ENCODE peak calls at places on chromosomes 3 and 15, in seven cellular contexts. L, C, U, T, J, M and H are unnamed samples.

GRCh38 chr3:124364230-124365022 is 365.8 kb upstream of the UMPS start:
- DNase-seq in U (no peak), M (no peak), C (no peak), T (no peak), J (no peak), L (no peak), H (no peak)

GRCh38 chr3:171802601-171802956 is 7.7 kb downstream of the PLD1 start:
- DNase-seq in C (no peak), M (no peak), L (no peak), T (no peak), U (no peak), J (no peak), H (no peak)

GRCh38 chr3:129686941-129687340 is 80.5 kb upstream of the PLXND1 start:
- DNase-seq in U (no peak), C (peak), L (no peak), M (no peak), T (peak), J (no peak), H (no peak)

GRCh38 chr3:102444101-102444500 is 9.3 kb downstream of the ZPLD1 start:
- DNase-seq in U (peak), L (no peak), T (no peak), J (no peak), M (no peak), C (no peak), H (no peak)

GRCh38 chr15:99704444-99704838 is 28.8 kb downstream of the LYSMD4 start:
- DNase-seq in J (peak), T (peak), M (no peak), U (peak), L (peak), C (peak), H (peak)

GRCh38 chr15:38874464-38874863 is 309.9 kb upstream of the RASGRP1 start:
- DNase-seq in T (peak), U (no peak), M (no peak), L (no peak), J (no peak), C (no peak), H (no peak)

GRCh38 chr3:151491525-151491924 is 30.7 kb upstream of the IGSF10 start:
- DNase-seq in T (no peak), C (no peak), U (no peak), J (no peak), M (no peak), L (no peak), H (no peak)

GRCh38 chr15:66803182-66803729 is 101.2 kb downstream of the SMAD6 start:
- DNase-seq in M (peak), L (peak), T (peak), U (peak), C (peak), J (peak), H (peak)

GRCh38 chr3:42667523-42668402 is 14.3 kb downstream of the ZBTB47 start:
- DNase-seq in C (no peak), L (no peak), J (no peak), M (no peak), U (no peak), T (no peak), H (no peak)

GRCh38 chr15:74368121-74368520 is 675 bp upstream of the CYP11A1 start:
- DNase-seq in L (no peak), U (no peak), C (no peak), T (no peak), J (peak), M (no peak), H (no peak)

DNA sequence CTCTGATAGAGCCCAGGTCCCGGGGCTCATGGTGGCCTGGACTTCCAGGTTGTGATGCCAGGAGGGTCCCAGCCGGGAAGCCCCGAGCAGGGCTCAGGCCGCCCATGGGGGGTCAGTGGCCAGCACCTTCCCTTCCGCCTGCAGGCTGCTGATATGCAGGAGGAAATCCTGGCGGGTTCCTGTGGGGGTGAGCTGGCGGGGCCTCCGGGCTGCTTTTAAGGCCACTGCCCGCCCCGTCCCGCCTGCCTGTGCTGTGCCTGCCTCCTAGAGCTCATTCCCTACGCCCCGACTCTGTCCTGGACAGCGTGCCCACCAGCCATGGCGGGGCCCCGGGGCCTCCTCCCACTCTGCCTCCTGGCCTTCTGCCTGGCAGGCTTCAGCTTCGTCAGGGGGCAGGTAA is at the start of gene STAB1:
- DNase-seq in C (no peak), L (peak), M (no peak), J (peak), T (no peak), U (no peak), H (peak)
- H3K4me3 ChIP-seq in C (no peak), L (peak), M (peak), J (no peak), T (no peak), U (no peak), H (no peak)

DNA sequence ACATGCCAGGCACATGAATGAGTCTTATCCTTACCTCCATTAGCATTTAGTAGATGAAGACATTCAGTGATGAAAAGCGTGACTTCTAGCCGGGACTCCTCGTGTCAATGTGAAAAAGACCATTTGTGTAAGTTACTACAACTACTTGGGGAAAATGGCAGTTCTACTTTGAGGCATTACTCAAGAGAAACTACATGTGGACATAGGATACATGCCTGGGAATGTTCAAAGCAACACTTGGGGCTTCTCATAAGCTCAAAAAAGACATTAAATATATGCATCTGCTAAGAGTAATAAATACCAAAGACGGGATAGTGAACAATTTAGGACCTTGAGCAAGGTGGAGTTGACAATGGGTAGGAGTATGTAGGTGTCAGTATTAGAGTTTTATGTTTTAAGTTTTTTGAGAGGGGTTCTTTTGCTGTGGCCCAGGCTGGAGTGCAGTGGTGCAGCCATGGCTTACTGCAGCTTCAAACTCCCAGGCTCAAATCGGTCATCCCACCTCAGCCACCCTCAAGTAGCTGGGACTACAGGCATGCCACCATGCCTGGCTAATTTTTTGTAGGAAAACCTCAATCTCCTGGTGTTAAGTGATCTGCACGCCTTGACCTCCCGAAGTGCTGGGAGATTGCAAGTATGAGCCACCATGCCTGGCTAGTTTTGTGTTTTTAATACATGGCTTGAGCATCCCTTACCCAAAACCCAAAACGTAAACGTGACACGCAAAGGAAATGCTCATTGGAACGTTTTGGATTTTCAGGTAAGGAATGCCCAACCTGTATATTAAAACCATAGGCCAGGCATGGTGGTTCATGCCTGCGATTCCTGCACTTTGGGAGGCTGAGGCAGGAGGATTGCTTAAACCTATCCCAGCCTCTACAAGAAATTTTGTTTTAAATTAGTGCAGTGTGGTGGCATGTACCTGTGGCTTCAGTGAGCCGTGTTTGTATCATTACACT is 3.9 kb downstream of the RPLP1 start:
- DNase-seq in T (no peak), M (no peak), C (no peak), J (no peak), L (no peak), U (no peak), H (no peak)
- TF ChIP-seq POLR2A in T (no peak), M (no peak), C (peak), J (no peak), L (no peak), U (no peak), H (no peak)

DNA sequence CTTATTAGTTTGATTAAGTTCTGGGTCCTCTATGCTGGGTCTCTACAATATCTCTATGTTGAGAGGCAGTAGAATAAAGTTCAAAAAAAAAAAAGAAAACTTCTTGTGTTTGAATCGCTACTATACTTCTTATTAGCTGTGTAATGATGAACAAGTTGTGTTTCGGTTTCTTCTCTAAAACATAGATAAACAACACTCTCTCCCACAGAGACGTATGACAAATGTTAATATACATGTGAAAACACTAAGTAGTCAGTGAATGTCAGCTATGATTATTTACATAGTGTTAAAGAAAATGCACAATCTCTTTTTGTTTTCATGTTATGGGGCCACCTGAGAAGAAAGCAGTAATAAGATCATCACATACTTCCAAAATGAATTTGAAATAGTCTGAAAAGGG is 45.3 kb downstream of the ACAP2 start:
- DNase-seq in C (no peak), L (no peak), T (no peak), J (no peak), U (peak), M (no peak), H (no peak)
- H3K27ac ChIP-seq in C (no peak), L (no peak), T (no peak), J (no peak), U (no peak), M (no peak), H (no peak)

GRCh38 chr15:63554337-63554927 is 42.8 kb upstream of the FBXL22 start:
- DNase-seq in C (no peak), T (no peak), M (no peak), U (peak), L (no peak), J (no peak), H (no peak)

GRCh38 chr15:63551400-63551799 is 45.8 kb upstream of the FBXL22 start:
- DNase-seq in U (peak), L (no peak), C (no peak), T (no peak), M (no peak), J (no peak), H (no peak)

GRCh38 chr15:63555520-63555919 is 41.7 kb upstream of the FBXL22 start:
- DNase-seq in J (no peak), T (no peak), M (no peak), L (no peak), C (no peak), U (no peak), H (no peak)

GRCh38 chr15:63556246-63556645 is 40.9 kb upstream of the FBXL22 start:
- DNase-seq in U (no peak), T (no peak), L (no peak), M (no peak), J (no peak), C (no peak), H (no peak)

GRCh38 chr15:63553388-63553791 is 43.8 kb upstream of the FBXL22 start:
- DNase-seq in U (peak), J (peak), M (no peak), C (no peak), T (no peak), L (peak), H (peak)
- H3K4me3 ChIP-seq in U (peak), J (no peak), M (no peak), C (no peak), T (no peak), L (peak), H (no peak)

GRCh38 chr3:120093923-120094775 is at the start of gene GSK3B:
- DNase-seq in M (peak), C (peak), U (no peak), L (no peak), T (peak), J (peak), H (no peak)
- TF ChIP-seq POLR2A in M (peak), C (peak), U (peak), L (no peak), T (peak), J (peak), H (peak)

GRCh38 chr15:88727439-88727838 is 75.8 kb upstream of the ACAN start:
- DNase-seq in M (no peak), C (no peak), T (no peak), L (no peak), U (no peak), J (no peak), H (no peak)

GRCh38 chr15:88719654-88720053 is 80.8 kb downstream of the ISG20 start:
- DNase-seq in M (no peak), C (no peak), U (no peak), T (no peak), L (no peak), J (no peak), H (no peak)

GRCh38 chr15:88730751-88731150 is 72.5 kb upstream of the ACAN start:
- DNase-seq in L (no peak), C (no peak), J (no peak), T (no peak), M (no peak), U (no peak), H (no peak)

GRCh38 chr15:88729581-88729980 is 73.7 kb upstream of the ACAN start:
- DNase-seq in U (no peak), T (no peak), J (no peak), C (no peak), L (no peak), M (no peak), H (no peak)

DNA sequence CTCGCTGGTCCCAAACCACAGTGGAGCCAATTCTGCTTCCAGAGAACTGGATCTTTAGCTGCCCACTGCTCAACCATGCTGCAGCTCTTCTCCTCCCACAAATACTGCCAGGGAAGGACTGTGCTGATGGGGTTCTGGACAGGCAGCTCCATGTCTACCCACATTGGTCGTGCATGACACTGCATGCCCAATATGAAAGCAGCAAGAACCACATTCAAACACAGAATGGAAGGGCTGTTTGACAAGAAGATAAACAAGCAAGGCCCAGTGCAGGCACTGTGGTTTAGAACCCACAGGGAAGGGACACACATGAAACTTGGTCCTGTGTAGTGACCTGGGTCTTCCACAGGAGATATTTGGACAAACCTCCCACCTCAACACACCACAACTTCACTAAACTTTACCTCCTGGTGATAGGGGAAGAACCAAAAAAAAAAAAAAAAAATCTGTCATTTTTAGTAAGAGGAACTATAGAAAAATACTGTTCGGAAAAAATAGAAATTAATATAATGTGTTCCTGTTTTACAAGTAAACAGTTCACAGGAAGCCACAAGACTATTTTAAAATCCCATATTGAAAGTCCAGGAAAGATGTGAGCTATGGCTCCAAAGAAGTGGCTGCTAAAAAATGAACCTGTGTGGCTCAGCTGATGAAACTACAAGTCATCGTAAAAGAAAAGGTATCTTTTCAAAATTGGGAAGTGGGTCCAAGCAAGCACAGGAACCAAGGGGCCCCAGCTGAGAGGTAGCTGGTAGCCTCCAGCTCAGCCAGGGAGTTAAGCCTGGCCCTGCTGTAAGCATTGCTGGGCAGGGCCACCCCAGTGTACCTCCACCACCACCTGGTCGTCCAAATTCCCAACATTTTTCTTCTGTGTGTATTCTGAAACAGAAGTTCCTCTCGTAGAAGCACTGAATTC is 77.7 kb upstream of the ACAN start:
- DNase-seq in U (no peak), M (no peak), J (no peak), L (no peak), C (no peak), T (no peak), H (no peak)
- H3K27ac ChIP-seq in U (no peak), M (no peak), J (no peak), L (no peak), C (no peak), T (no peak), H (no peak)

GRCh38 chr15:60006203-60006782 is 2.2 kb downstream of the FOXB1 start:
- DNase-seq in L (no peak), U (peak), J (no peak), M (peak), C (no peak), T (no peak), H (peak)
- H3K4me3 ChIP-seq in L (peak), U (peak), J (no peak), M (peak), C (peak), T (peak), H (peak)